ENCODE peak calls at places on chromosomes 7 and 10, in four cellular contexts. L is PC-9, D is PC-3, I is hepatocyte. J is an unnamed sample. For H3K79me2, the result is how much of the 10 kb centered on the place peaks cover.

GRCh38 chr7:84123903-84124573 is 70.6 kb downstream of the SEMA3A start:
- DNase-seq in L (no peak), I (no peak), D (peak), J (no peak)

GRCh38 chr10:11548763-11549089 is 62.7 kb downstream of the USP6NL start:
- DNase-seq in I (no peak), L (no peak), D (no peak), J (no peak)

GRCh38 chr7:41711283-41712064 is 8.6 kb upstream of the INHBA start:
- DNase-seq in D (peak), L (peak), I (peak), J (peak)

GRCh38 chr10:14032406-14032998 is 298.2 kb downstream of the FRMD4A start:
- DNase-seq in I (peak), D (no peak), L (peak), J (peak)

GRCh38 chr10:1631282-1631681 is 106.0 kb downstream of the ADARB2 start:
- DNase-seq in D (no peak), L (no peak), I (no peak), J (no peak)

GRCh38 chr7:30134523-30135270 is at the start of gene MTURN:
- DNase-seq in D (peak), L (peak), I (peak), J (peak)

GRCh38 chr7:151010002-151010306 is 14.3 kb downstream of the ATG9B start:
- DNase-seq in I (no peak), L (no peak), D (no peak), J (no peak)

GRCh38 chr10:112565434-112566053 is 118.5 kb downstream of the VTI1A start:
- DNase-seq in L (peak), I (peak), D (peak), J (peak)

GRCh38 chr10:99396471-99396870 is 34.0 kb downstream of the GOT1 start:
- DNase-seq in I (peak), L (no peak), D (peak), J (no peak)

GRCh38 chr10:85682621-85683020 is 684.0 kb downstream of the GRID1 start:
- DNase-seq in I (no peak), D (no peak), L (no peak), J (no peak)

GRCh38 chr10:8811201-8811600 is 756.7 kb downstream of the GATA3 start:
- DNase-seq in D (no peak), L (no peak), I (no peak), J (no peak)

GRCh38 chr7:112723416-112723815 is 66.8 kb downstream of the TMEM168 start:
- DNase-seq in I (no peak), L (no peak), D (peak), J (no peak)

GRCh38 chr7:220151-220841 is 27.9 kb downstream of the FAM20C start:
- DNase-seq in D (no peak), L (no peak), I (no peak), J (peak)

GRCh38 chr7:148590533-148590932 is at the start of gene C7orf33:
- DNase-seq in L (no peak), I (no peak), D (no peak), J (no peak)

GRCh38 chr10:118052816-118053215 is 6.1 kb upstream of the RAB11FIP2 start:
- DNase-seq in I (no peak), L (no peak), D (no peak), J (no peak)

GRCh38 chr7:72098812-72099211 is 313.3 kb downstream of the CALN1 start:
- DNase-seq in I (peak), L (no peak), D (no peak), J (no peak)

GRCh38 chr10:102517553-102517952 is 13.8 kb downstream of the SUFU start:
- DNase-seq in D (no peak), L (no peak), I (peak), J (no peak)

GRCh38 chr7:47573758-47574472 is 8.0 kb downstream of the TNS3 start:
- DNase-seq in D (peak), I (peak), L (peak), J (no peak)

GRCh38 chr10:248307-248706 is 113.1 kb downstream of the ZMYND11 start:
- DNase-seq in I (no peak), L (no peak), D (no peak), J (no peak)

GRCh38 chr7:134290286-134290685 is 26.4 kb downstream of the SLC35B4 start:
- DNase-seq in L (no peak), I (peak), D (peak), J (no peak)

GRCh38 chr10:103055105-103055504 is 137.0 kb downstream of the CNNM2 start:
- DNase-seq in L (no peak), D (no peak), I (no peak), J (no peak)

GRCh38 chr7:33243319-33243881 is 114.0 kb downstream of the BBS9 start:
- DNase-seq in D (peak), L (no peak), I (peak), J (peak)

GRCh38 chr7:48085433-48085791 is 3.7 kb upstream of the UPP1 start:
- DNase-seq in L (no peak), D (no peak), I (no peak), J (no peak)

DNA sequence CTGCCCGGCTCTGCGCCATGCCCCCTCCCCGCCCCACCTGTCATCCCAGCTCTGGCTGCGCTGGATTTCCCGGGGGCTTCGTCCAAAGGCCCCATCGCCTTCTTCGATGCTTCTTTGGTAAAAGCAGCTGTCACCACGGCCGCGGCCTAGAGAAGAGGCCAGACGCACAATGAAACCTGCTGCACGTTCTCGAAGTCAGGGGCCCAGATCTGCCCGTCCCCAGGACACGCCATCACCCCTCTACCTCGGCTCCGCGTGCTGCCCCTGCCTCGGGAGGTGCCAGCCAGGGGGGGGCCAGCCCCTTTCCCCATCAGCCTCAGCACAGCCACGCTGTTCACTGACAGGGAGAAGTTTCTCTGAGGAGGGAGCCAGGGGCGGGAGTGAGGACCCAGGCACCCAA is 6.8 kb downstream of the GIGYF1 start:
- DNase-seq in L (no peak), D (no peak), I (no peak), J (no peak)
- H3K79me2 ChIP-seq in L (under half), D (under half), I (half or more), J (under half)

GRCh38 chr10:26703096-26703495 is 5.6 kb downstream of the PDSS1 start:
- DNase-seq in I (no peak), D (no peak), L (no peak), J (no peak)

GRCh38 chr10:26711324-26711723 is 13.8 kb downstream of the PDSS1 start:
- DNase-seq in D (no peak), L (no peak), I (no peak), J (no peak)

GRCh38 chr10:26703974-26704373 is 6.5 kb downstream of the PDSS1 start:
- DNase-seq in L (no peak), I (no peak), D (no peak), J (no peak)

GRCh38 chr10:26706936-26707335 is 9.4 kb downstream of the PDSS1 start:
- DNase-seq in I (no peak), L (no peak), D (no peak), J (no peak)

GRCh38 chr10:26706206-26706605 is 8.7 kb downstream of the PDSS1 start:
- DNase-seq in L (no peak), D (no peak), I (no peak), J (no peak)
- H3K79me2 ChIP-seq in L (under half), D (under half), I (under half), J (under half)

DNA sequence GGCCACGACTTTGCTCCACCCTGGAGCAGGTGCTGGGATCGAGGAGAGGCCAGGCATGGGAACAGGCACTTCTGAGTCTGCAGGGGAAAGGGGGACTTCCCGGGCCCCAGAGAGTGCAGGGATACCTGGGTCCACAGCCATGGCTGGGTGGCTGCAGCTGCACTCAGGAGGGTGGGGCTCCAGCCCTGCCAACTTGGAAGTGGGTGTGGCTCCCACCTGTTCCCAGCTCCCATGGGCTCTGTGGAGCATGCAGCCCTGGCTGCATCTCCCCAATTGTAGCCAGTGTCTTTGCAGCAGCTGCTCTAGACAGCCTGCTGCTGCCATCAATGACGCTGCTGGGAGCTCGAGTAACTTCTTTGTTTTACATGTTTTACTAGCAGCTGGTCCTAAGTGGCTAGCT is 57.1 kb downstream of the ADK start:
- DNase-seq in I (no peak), D (peak), L (no peak), J (no peak)
- H3K79me2 ChIP-seq in I (under half), D (half or more), L (under half), J (under half)

GRCh38 chr7:116732788-116733709 is 61.1 kb downstream of the MET start:
- DNase-seq in I (no peak), L (no peak), D (no peak), J (no peak)

GRCh38 chr7:116734736-116735135 is 62.7 kb downstream of the MET start:
- DNase-seq in D (no peak), I (no peak), L (no peak), J (no peak)

GRCh38 chr7:116731019-116731388 is 59.0 kb downstream of the MET start:
- DNase-seq in I (no peak), L (no peak), D (no peak), J (no peak)

GRCh38 chr7:116731737-116732335 is 59.8 kb downstream of the MET start:
- DNase-seq in I (no peak), D (no peak), L (no peak), J (no peak)

DNA sequence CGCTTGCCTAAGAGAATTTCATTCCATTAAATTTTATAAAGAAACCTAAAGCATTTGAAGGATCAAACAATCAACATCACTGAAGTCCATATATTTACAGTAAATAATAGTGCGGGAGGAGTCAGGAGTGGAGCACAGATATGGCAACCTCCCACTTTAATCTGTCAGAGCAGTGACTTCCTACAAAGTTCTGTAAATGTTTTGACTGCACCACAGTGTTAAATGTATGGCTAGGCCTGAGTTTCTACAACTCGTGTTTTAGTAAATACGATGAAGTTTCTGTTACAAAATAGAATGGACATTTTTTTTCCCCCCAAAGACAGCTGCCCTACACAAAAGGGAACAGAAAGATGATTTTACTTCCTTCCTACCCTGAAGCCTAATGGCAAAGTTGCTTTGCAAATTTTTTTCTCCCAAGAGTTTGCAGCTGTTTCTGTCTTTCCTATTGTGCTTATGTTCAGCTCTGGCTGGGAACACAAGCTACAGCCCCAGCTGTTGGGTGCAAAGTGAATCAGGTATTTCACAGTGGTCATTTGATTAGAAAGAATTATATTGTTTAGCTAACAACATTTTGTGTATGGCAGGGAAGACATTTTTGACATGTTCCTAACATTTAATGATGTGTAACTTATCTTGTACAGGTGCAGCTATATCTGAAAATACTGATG is 62.1 kb downstream of the MET start:
- DNase-seq in L (no peak), D (no peak), I (no peak), J (no peak)
- H3K79me2 ChIP-seq in L (under half), D (half or more), I (under half), J (under half)

J was measured in K562.